ENCODE peak calls at places on chromosome 5, in four cellular contexts. P is RCC 7860, C is T-helper 1 cell, Q is GM10248. I is an unnamed sample.

GRCh38 chr5:178551059-178551458 is 39.1 kb downstream of the COL23A1 start:
- DNase-seq in P (peak), C (no peak), Q (no peak), I (no peak)

GRCh38 chr5:95591490-95591901 is 28.4 kb upstream of the GPR150 start:
- DNase-seq in Q (peak), C (no peak), P (no peak), I (no peak)

GRCh38 chr5:78757269-78758053 is 108.9 kb upstream of the LHFPL2 start:
- DNase-seq in P (peak), Q (no peak), C (no peak), I (no peak)

GRCh38 chr5:38783011-38783551 is 62.7 kb upstream of the OSMR start:
- DNase-seq in Q (no peak), C (no peak), P (peak), I (no peak)

GRCh38 chr5:168734657-168735344 is 155.6 kb upstream of the PANK3 start:
- DNase-seq in Q (no peak), P (no peak), C (no peak), I (no peak)

GRCh38 chr5:144794922-144795321 is 624.2 kb downstream of the KCTD16 start:
- DNase-seq in Q (no peak), P (no peak), C (no peak), I (no peak)

GRCh38 chr5:116475232-116475828 is 99.3 kb downstream of the SEMA6A start:
- DNase-seq in C (no peak), Q (peak), P (no peak), I (no peak)

GRCh38 chr5:34040411-34040810 is 2.6 kb downstream of the C1QTNF3 start:
- DNase-seq in Q (no peak), P (no peak), C (no peak), I (no peak)

GRCh38 chr5:110968246-110969005 is 103.1 kb upstream of the TSLP start:
- DNase-seq in C (no peak), Q (no peak), P (no peak), I (no peak)

GRCh38 chr5:760363-761205 is 23.9 kb downstream of the ZDHHC11B start:
- DNase-seq in Q (no peak), P (no peak), C (no peak), I (no peak)

GRCh38 chr5:120457839-120458507 is 6.1 kb upstream of the PRR16 start:
- DNase-seq in Q (peak), C (no peak), P (peak), I (no peak)